ENCODE peak calls at places on chromosomes 5 and 9, in four cellular contexts. B, O, I and E are unnamed samples.
A peak's percentile ranks its signal among the peaks of the same experiment; 100 is the strongest.

GRCh38 chr5:78483809-78484521 is 123.5 kb downstream of the SCAMP1 start:
- DNase-seq in B (no peak), O (no peak), I (no peak), E (peak; percentile 59)

GRCh38 chr5:5313081-5313736 is 109.3 kb upstream of the ICE1 start:
- DNase-seq in O (no peak), B (no peak), I (no peak), E (no peak)

GRCh38 chr9:78468231-78468630 is 171.3 kb downstream of the PSAT1 start:
- DNase-seq in I (no peak), B (no peak), O (no peak), E (no peak)

GRCh38 chr5:150615141-150615699 is 25.2 kb upstream of the SYNPO start:
- DNase-seq in O (no peak), I (peak; percentile 57), B (no peak), E (no peak)

GRCh38 chr9:81981881-81982280 is 6.7 kb upstream of the SPATA31D1 start:
- DNase-seq in I (no peak), O (no peak), B (no peak), E (no peak)

GRCh38 chr5:141604318-141604717 is 14.5 kb downstream of the DIAPH1 start:
- DNase-seq in O (peak; percentile 43), I (no peak), B (no peak), E (no peak)

GRCh38 chr5:127838661-127839060 is 135.5 kb downstream of the CCDC192 start:
- DNase-seq in I (no peak), O (no peak), B (no peak), E (no peak)

GRCh38 chr5:171386861-171387254 is 791 bp upstream of the NPM1 start:
- DNase-seq in O (no peak), I (no peak), B (no peak), E (no peak)

GRCh38 chr9:69468380-69468779 is 143.4 kb downstream of the ENTREP1 start:
- DNase-seq in B (no peak), O (no peak), I (no peak), E (no peak)

GRCh38 chr5:135245521-135246499 is 153.2 kb downstream of the MACROH2A1 start:
- DNase-seq in I (no peak), B (no peak), O (no peak), E (no peak)

GRCh38 chr5:132657676-132658382 is at the start of gene IL13:
- DNase-seq in B (no peak), O (no peak), I (no peak), E (no peak)

GRCh38 chr5:140319833-140320232 is 16.9 kb upstream of the PFDN1 start:
- DNase-seq in I (no peak), B (no peak), O (no peak), E (no peak)

GRCh38 chr5:40165789-40166728 is 513.7 kb upstream of the PTGER4 start:
- DNase-seq in I (no peak), O (no peak), B (no peak), E (no peak)
- TF ChIP-seq CTCF in I (no peak), O (no peak), B (no peak), E (no peak)

GRCh38 chr5:33531796-33532195 is 91.0 kb downstream of the TARS1 start:
- DNase-seq in B (no peak), O (no peak), I (no peak), E (no peak)

GRCh38 chr5:33526755-33527154 is 86.0 kb downstream of the TARS1 start:
- DNase-seq in B (no peak), I (no peak), O (no peak), E (no peak)

GRCh38 chr5:33530963-33531298 is 90.2 kb downstream of the TARS1 start:
- DNase-seq in B (no peak), I (no peak), O (no peak), E (no peak)

GRCh38 chr5:33527696-33528095 is 86.9 kb downstream of the TARS1 start:
- DNase-seq in I (no peak), B (no peak), O (no peak), E (no peak)

GRCh38 chr5:33530183-33530962 is 89.6 kb downstream of the TARS1 start:
- DNase-seq in B (no peak), I (no peak), O (no peak), E (no peak)
- TF ChIP-seq CTCF in B (no peak), I (no peak), O (no peak), E (peak; percentile 28)

GRCh38 chr9:125360621-125361020 is 99.0 kb downstream of the GAPVD1 start:
- DNase-seq in B (no peak), I (no peak), O (no peak), E (no peak)

GRCh38 chr9:125359011-125359410 is 97.4 kb downstream of the GAPVD1 start:
- DNase-seq in O (no peak), I (no peak), B (no peak), E (no peak)

GRCh38 chr9:125356032-125356431 is 94.4 kb downstream of the GAPVD1 start:
- DNase-seq in I (no peak), O (no peak), B (no peak), E (no peak)

GRCh38 chr9:125366676-125367075 is 105.0 kb downstream of the GAPVD1 start:
- DNase-seq in O (no peak), I (no peak), B (no peak), E (no peak)

DNA sequence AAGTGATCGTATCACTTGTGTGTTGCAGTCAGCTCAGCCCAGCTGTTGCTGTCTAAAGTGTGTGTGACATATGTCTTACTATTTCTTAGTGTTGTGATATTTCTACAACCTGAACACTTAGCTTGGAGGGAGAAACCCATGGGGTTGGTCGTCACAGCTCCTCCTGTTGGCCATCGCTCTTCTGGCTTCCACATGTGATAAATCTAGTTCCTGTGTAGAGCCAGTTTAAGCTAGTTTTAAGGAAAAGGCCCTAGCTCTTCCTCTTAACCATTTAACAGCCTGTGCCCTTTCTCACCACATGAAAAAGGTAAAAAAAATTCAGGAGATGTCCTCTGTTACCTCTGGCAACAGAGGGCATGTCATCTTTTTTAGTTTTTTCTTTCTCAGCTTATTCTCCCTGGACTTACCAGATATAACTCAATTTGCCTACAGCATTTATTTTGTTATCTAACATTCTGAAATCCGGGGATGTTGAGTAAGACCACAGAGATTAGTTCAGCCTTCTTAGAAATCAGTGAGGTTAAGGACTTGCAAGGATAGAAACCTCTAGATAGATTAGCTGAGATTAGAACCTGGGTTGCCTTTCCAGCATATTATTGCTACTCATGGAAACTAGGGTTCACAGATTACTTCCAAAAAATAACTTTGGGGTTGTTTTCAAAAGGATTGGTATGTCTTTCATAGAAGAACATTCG is 100.4 kb downstream of the GAPVD1 start:
- DNase-seq in I (no peak), O (no peak), B (no peak), E (no peak)
- TF ChIP-seq CTCF in I (no peak), O (no peak), B (peak; percentile 15), E (peak; percentile 46)

GRCh38 chr5:75588666-75589065 is 22.6 kb upstream of the ANKDD1B start:
- DNase-seq in O (no peak), I (no peak), B (no peak), E (no peak)

DNA sequence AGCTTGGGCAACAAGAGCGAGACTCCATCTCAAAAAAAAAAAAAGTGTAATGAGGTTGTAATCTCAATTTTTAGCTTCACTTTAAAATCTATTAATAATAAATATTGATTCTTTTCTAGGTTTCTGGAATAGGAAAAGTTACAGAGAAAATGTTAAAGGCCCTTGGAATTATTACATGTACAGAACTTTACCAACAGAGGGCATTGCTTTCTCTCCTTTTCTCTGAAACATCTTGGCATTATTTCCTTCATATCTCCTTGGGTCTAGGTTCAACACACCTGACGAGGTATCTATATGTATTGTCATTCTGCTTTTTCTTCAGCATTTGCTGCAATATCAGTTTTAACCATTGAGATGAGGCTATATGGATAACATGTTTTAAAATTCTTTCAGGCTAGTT is 26.6 kb upstream of the ANKDD1B start:
- DNase-seq in B (no peak), I (no peak), O (no peak), E (no peak)
- TF ChIP-seq CTCF in B (no peak), I (no peak), O (no peak), E (no peak)

DNA sequence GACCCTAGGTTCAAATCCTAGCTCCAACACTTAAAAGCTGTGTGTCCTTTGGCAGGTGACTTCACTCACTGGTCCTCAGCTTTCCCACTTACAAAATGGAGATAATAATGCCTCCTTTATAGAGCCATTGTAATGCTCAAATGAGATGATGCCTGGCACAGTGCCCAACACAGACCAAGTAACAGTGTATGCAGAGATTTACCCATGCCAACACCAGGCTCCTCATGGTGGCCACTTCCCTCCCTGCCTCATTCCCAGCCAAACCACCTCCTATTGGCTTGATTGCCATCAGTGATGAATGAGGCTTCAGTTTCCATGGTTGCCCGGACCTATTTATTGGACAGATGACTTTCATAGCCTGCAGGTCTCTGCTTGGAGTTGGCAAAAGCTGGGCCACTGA is 469.4 kb downstream of the CDK5RAP2 start:
- DNase-seq in B (no peak), I (no peak), O (no peak), E (no peak)
- TF ChIP-seq CTCF in B (no peak), I (no peak), O (no peak), E (no peak)

DNA sequence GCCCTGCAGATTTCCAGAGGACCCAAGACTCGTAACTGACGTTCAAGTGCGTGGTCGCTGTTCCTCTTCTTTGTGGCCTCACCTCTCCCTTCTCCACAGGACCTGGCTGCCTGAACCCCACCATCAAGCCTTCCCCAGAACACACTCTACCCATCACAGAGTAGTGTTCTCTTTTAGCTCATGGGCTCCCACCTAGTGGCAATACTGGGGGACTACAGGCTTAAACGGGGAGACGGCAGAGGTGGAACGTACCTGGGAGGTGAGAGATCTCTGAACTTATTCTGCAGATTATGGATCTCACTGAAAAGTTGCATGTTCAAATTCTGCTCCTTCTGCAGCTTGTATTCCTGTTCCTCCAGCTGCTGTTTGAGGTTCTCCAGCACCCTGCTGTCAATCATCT is 140.8 kb downstream of the CDK5RAP2 start:
- DNase-seq in B (no peak), O (no peak), I (no peak), E (no peak)
- TF ChIP-seq CTCF in B (peak; percentile 22), O (no peak), I (peak; percentile 14), E (peak; percentile 66)

GRCh38 chr5:126808619-126809018 is 31.7 kb downstream of the LMNB1 start:
- DNase-seq in I (no peak), O (no peak), B (no peak), E (no peak)
- TF ChIP-seq CTCF in I (peak; percentile 11), O (peak; percentile 7), B (peak; percentile 59), E (peak; percentile 50)